ENCODE peak calls at places on chromosomes 13 and 19, in seven cellular contexts. I is SK-N-SH, L is prostate gland, J is OCI-LY7, S is Peyer's patch, K is GM06990, F is neural progenitor cell. H is an unnamed sample.

GRCh38 chr13:109858319-109858718 is 71.9 kb upstream of the IRS2 start:
- DNase-seq in I (no peak), L (no peak), J (no peak), S (no peak), K (no peak), F (no peak), H (no peak)

GRCh38 chr19:49217382-49217781 is 59.8 kb downstream of the TRPM4 start:
- DNase-seq in I (no peak), L (no peak), J (no peak), S (no peak), K (no peak), F (no peak), H (no peak)

GRCh38 chr19:27867981-27868380 is 1345.0 kb downstream of the UQCRFS1 start:
- DNase-seq in I (no peak), L (no peak), J (no peak), S (no peak), K (no peak), F (no peak), H (no peak)

GRCh38 chr13:65592757-65593156 is 1637.4 kb downstream of the PCDH9 start:
- DNase-seq in I (no peak), L (no peak), J (no peak), S (no peak), K (no peak), F (no peak), H (no peak)

GRCh38 chr13:94176576-94176975 is 302.9 kb downstream of the DCT start:
- DNase-seq in I (no peak), L (no peak), J (no peak), S (no peak), K (no peak), F (no peak), H (peak)

GRCh38 chr19:51688665-51689571 is 4.2 kb upstream of the SPACA6 start:
- DNase-seq in I (peak), L (peak), J (no peak), S (peak), K (no peak), F (peak), H (peak)

GRCh38 chr13:76812206-76812882 is 73.9 kb downstream of the KCTD12 start:
- DNase-seq in I (peak), L (no peak), J (no peak), S (no peak), K (no peak), F (no peak), H (no peak)

GRCh38 chr13:40247845-40248244 is 418.6 kb downstream of the FOXO1 start:
- DNase-seq in I (no peak), L (no peak), J (no peak), S (no peak), K (no peak), F (no peak), H (no peak)

GRCh38 chr19:22634450-22634827 is 315 bp downstream of the ZNF492 start:
- DNase-seq in I (peak), L (no peak), J (no peak), S (no peak), K (no peak), F (no peak), H (no peak)

GRCh38 chr19:17001603-17002183 is 24.9 kb downstream of the CPAMD8 start:
- DNase-seq in I (no peak), L (no peak), J (no peak), S (peak), K (no peak), F (no peak), H (no peak)

GRCh38 chr13:75666646-75667351 is 30.7 kb downstream of the LMO7 start:
- DNase-seq in I (no peak), L (no peak), J (no peak), S (no peak), K (no peak), F (no peak), H (no peak)

GRCh38 chr19:52451241-52451640 is 2.1 kb upstream of the ZNF578 start:
- DNase-seq in I (no peak), L (no peak), J (no peak), S (no peak), K (no peak), F (no peak), H (no peak)

GRCh38 chr19:14450168-14450874 is 17.2 kb downstream of the PKN1 start:
- DNase-seq in I (peak), L (no peak), J (peak), S (no peak), K (peak), F (peak), H (no peak)

GRCh38 chr19:44613295-44614168 is at the start of gene IGSF23:
- DNase-seq in I (no peak), L (no peak), J (no peak), S (no peak), K (no peak), F (no peak), H (no peak)

GRCh38 chr19:12666305-12667048 is at the start of the genes MAN2B1 and WDR83:
- DNase-seq in I (peak), L (peak), J (peak), S (peak), K (peak), F (peak), H (no peak)

GRCh38 chr13:102399791-102400618 is 1.8 kb downstream of the FGF14 start:
- DNase-seq in I (peak), L (no peak), J (no peak), S (no peak), K (peak), F (peak), H (no peak)

GRCh38 chr13:113857531-113858195 is 6.2 kb downstream of the GAS6 start:
- DNase-seq in I (no peak), L (no peak), J (no peak), S (no peak), K (no peak), F (peak), H (no peak)

GRCh38 chr13:102569488-102569887 is 27.3 kb upstream of the TPP2 start:
- DNase-seq in I (no peak), L (no peak), J (no peak), S (no peak), K (no peak), F (no peak), H (peak)

GRCh38 chr13:41352935-41353801 is 42.1 kb downstream of the NAA16 start:
- DNase-seq in I (peak), L (no peak), J (peak), S (no peak), K (peak), F (peak), H (no peak)

GRCh38 chr13:78623132-78623531 is 19.8 kb upstream of the POU4F1 start:
- DNase-seq in I (no peak), L (no peak), J (no peak), S (no peak), K (no peak), F (no peak), H (no peak)

GRCh38 chr13:44064376-44064775 is 184.7 kb downstream of the LACC1 start:
- DNase-seq in I (no peak), L (no peak), J (no peak), S (no peak), K (no peak), F (no peak), H (no peak)

GRCh38 chr13:110644892-110645521 is 29.7 kb downstream of the NAXD start:
- DNase-seq in I (peak), L (peak), J (peak), S (peak), K (no peak), F (peak), H (peak)

GRCh38 chr19:40862785-40863184 is 12.5 kb upstream of the CYP2A6 start:
- DNase-seq in I (no peak), L (no peak), J (no peak), S (no peak), K (no peak), F (no peak), H (peak)

GRCh38 chr19:49987159-49987698 is 26.3 kb upstream of the SIGLEC11 start:
- DNase-seq in I (no peak), L (peak), J (peak), S (peak), K (peak), F (peak), H (peak)

GRCh38 chr19:44576843-44577565 is 36.4 kb upstream of the IGSF23 start:
- DNase-seq in I (peak), L (no peak), J (peak), S (no peak), K (no peak), F (peak), H (no peak)

GRCh38 chr19:2076481-2077082 is 19.5 kb downstream of the MOB3A start:
- DNase-seq in I (peak), L (no peak), J (no peak), S (no peak), K (peak), F (no peak), H (no peak)

GRCh38 chr19:10769533-10770491 is 51.9 kb downstream of the DNM2 start:
- DNase-seq in I (peak), L (no peak), J (peak), S (no peak), K (no peak), F (peak), H (no peak)

GRCh38 chr19:41870401-41870873 is 6.6 kb upstream of the CD79A start:
- DNase-seq in I (peak), L (no peak), J (no peak), S (no peak), K (no peak), F (no peak), H (no peak)

GRCh38 chr19:52094526-52094925 is 1.0 kb downstream of the ZNF841 start:
- DNase-seq in I (no peak), L (no peak), J (no peak), S (no peak), K (no peak), F (peak), H (no peak)

GRCh38 chr13:108269601-108270328 is at the start of gene TNFSF13B:
- DNase-seq in I (peak), L (no peak), J (peak), S (peak), K (peak), F (peak), H (no peak)

GRCh38 chr19:33220735-33221134 is 4.9 kb downstream of the SLC7A10 start:
- DNase-seq in I (no peak), L (no peak), J (no peak), S (no peak), K (no peak), F (no peak), H (no peak)

GRCh38 chr13:111065698-111066097 is 49.4 kb upstream of the ARHGEF7 start:
- DNase-seq in I (no peak), L (no peak), J (no peak), S (no peak), K (no peak), F (no peak), H (no peak)

GRCh38 chr13:46097015-46097414 is 7.8 kb downstream of the CPB2 start:
- DNase-seq in I (no peak), L (no peak), J (no peak), S (no peak), K (no peak), F (no peak), H (no peak)

GRCh38 chr19:31531326-31531725 is 182.1 kb upstream of the TSHZ3 start:
- DNase-seq in I (no peak), L (no peak), J (no peak), S (no peak), K (no peak), F (no peak), H (no peak)
- H3K4me3 ChIP-seq in I (no peak), L (no peak), J (no peak), S (no peak), K (no peak), F (no peak), H (no peak)

GRCh38 chr19:610801-611505 is 21.3 kb downstream of the HCN2 start:
- DNase-seq in I (peak), L (no peak), J (peak), S (peak), K (peak), F (no peak), H (peak)
- H3K4me3 ChIP-seq in I (no peak), L (no peak), J (peak), S (peak), K (peak), F (no peak), H (no peak)

GRCh38 chr13:98173431-98173921 is 3.6 kb downstream of the RNF113B start:
- DNase-seq in I (no peak), L (peak), J (no peak), S (no peak), K (no peak), F (peak), H (peak)

GRCh38 chr13:98174995-98175394 is 2.1 kb downstream of the RNF113B start:
- DNase-seq in I (no peak), L (no peak), J (no peak), S (no peak), K (no peak), F (no peak), H (no peak)

GRCh38 chr13:98171806-98172569 is 5.1 kb downstream of the RNF113B start:
- DNase-seq in I (peak), L (no peak), J (no peak), S (no peak), K (no peak), F (peak), H (no peak)

GRCh38 chr13:98174321-98174720 is 2.7 kb downstream of the RNF113B start:
- DNase-seq in I (no peak), L (no peak), J (no peak), S (no peak), K (no peak), F (no peak), H (no peak)

GRCh38 chr13:98172570-98173405 is 4.3 kb downstream of the RNF113B start:
- DNase-seq in I (peak), L (peak), J (no peak), S (no peak), K (no peak), F (no peak), H (no peak)
- H3K4me3 ChIP-seq in I (no peak), L (no peak), J (no peak), S (no peak), K (no peak), F (no peak), H (no peak)

DNA sequence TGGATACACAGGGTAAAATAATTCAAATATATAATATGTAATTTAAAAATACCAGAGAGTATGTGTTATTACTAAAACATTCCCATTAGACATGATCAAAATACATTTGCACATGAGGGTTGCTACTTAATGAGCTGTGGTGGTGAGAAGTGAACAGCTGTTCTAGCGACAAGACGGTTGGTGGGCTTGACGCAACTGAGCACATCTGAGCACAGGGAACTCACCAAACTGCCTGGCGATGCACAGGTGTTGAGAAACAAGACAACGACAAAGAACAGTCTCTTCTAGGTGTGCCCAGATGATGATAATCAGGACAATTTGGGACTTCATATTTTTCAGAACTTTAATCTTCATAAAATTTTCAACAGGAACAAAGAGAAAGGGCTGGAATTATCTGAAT is 555.1 kb upstream of the SGCG start:
- DNase-seq in I (no peak), L (no peak), J (no peak), S (no peak), K (no peak), F (no peak), H (no peak)
- H3K4me3 ChIP-seq in I (no peak), L (no peak), J (no peak), S (no peak), K (no peak), F (no peak), H (no peak)

GRCh38 chr19:39156891-39157230 is 31.3 kb downstream of the PAK4 start:
- DNase-seq in I (no peak), L (no peak), J (no peak), S (no peak), K (no peak), F (no peak), H (no peak)

GRCh38 chr19:39158646-39159260 is 33.2 kb downstream of the PAK4 start:
- DNase-seq in I (no peak), L (no peak), J (no peak), S (no peak), K (no peak), F (no peak), H (no peak)

GRCh38 chr19:39156230-39156890 is 30.8 kb downstream of the PAK4 start:
- DNase-seq in I (no peak), L (no peak), J (no peak), S (no peak), K (no peak), F (no peak), H (peak)

GRCh38 chr19:39157275-39157996 is 31.9 kb downstream of the PAK4 start:
- DNase-seq in I (no peak), L (no peak), J (no peak), S (no peak), K (no peak), F (no peak), H (no peak)

GRCh38 chr19:39157997-39158389 is 32.4 kb downstream of the PAK4 start:
- DNase-seq in I (no peak), L (no peak), J (no peak), S (no peak), K (no peak), F (no peak), H (no peak)
- H3K4me3 ChIP-seq in I (no peak), L (peak), J (no peak), S (no peak), K (no peak), F (no peak), H (peak)